ENCODE peak calls at places on chromosomes 5 and 9, in nine cellular contexts. R, W, B, I, V, X, A, J and D are unnamed samples.
A peak's percentile ranks its signal among the peaks of the same experiment; 100 is the strongest.

GRCh38 chr5:120083851-120084615 is 380.1 kb upstream of the PRR16 start:
- DNase-seq in R (peak; percentile 65), W (no peak), B (no peak), I (no peak), V (no peak), X (no peak), A (no peak), J (no peak), D (no peak)

GRCh38 chr5:1524799-1525623 is 1.3 kb upstream of the LPCAT1 start:
- DNase-seq in R (peak; percentile 8), W (peak; percentile 44), B (no peak), I (peak; percentile 67), V (no peak), X (no peak), A (no peak), J (peak; percentile 28), D (no peak)

GRCh38 chr5:142280066-142281011 is 44.5 kb downstream of the SPRY4 start:
- DNase-seq in R (no peak), W (no peak), B (no peak), I (peak; percentile 77), V (peak; percentile 84), X (no peak), A (no peak), J (no peak), D (no peak)

GRCh38 chr5:172109749-172110148 is 78.3 kb downstream of the STK10 start:
- DNase-seq in R (no peak), W (no peak), B (no peak), I (no peak), V (no peak), X (no peak), A (no peak), J (no peak), D (no peak)

GRCh38 chr9:124438091-124438490 is 12.2 kb upstream of the ADGRD2 start:
- DNase-seq in R (no peak), W (no peak), B (no peak), I (no peak), V (no peak), X (no peak), A (no peak), J (no peak), D (no peak)

GRCh38 chr9:25964239-25964638 is 286.0 kb upstream of the TUSC1 start:
- DNase-seq in R (peak; percentile 53), W (no peak), B (peak; percentile 59), I (no peak), V (peak; percentile 73), X (peak; percentile 47), A (peak; percentile 90), J (peak; percentile 33), D (no peak)

GRCh38 chr5:453725-454481 is 10.9 kb downstream of the EXOC3 start:
- DNase-seq in R (peak; percentile 4), W (no peak), B (no peak), I (no peak), V (no peak), X (no peak), A (no peak), J (no peak), D (no peak)

GRCh38 chr9:135085830-135086546 is 1.5 kb upstream of the OLFM1 start:
- DNase-seq in R (peak; percentile 95), W (peak; percentile 81), B (peak; percentile 40), I (peak; percentile 88), V (peak; percentile 92), X (peak; percentile 90), A (peak; percentile 71), J (peak; percentile 82), D (peak; percentile 93)

GRCh38 chr9:4600363-4600762 is 61.7 kb upstream of the PLPP6 start:
- DNase-seq in R (no peak), W (no peak), B (peak; percentile 46), I (no peak), V (no peak), X (no peak), A (no peak), J (no peak), D (no peak)

GRCh38 chr9:109320338-109320733 is 523 bp downstream of the EPB41L4B start:
- DNase-seq in R (no peak), W (no peak), B (peak; percentile 38), I (no peak), V (peak; percentile 68), X (no peak), A (peak; percentile 32), J (no peak), D (no peak)

GRCh38 chr9:127862075-127863011 is 7.9 kb upstream of the ENG start:
- DNase-seq in R (peak; percentile 93), W (no peak), B (peak; percentile 60), I (no peak), V (no peak), X (no peak), A (no peak), J (peak; percentile 71), D (no peak)

GRCh38 chr5:179119415-179120170 is 59.4 kb downstream of the ZNF354C start:
- DNase-seq in R (no peak), W (peak; percentile 42), B (no peak), I (peak; percentile 52), V (no peak), X (no peak), A (no peak), J (peak; percentile 23), D (peak; percentile 19)
- TF ChIP-seq CTCF in R (no peak), W (no peak), B (no peak), I (no peak), V (no peak), X (no peak), A (no peak), J (no peak), D (no peak)

DNA sequence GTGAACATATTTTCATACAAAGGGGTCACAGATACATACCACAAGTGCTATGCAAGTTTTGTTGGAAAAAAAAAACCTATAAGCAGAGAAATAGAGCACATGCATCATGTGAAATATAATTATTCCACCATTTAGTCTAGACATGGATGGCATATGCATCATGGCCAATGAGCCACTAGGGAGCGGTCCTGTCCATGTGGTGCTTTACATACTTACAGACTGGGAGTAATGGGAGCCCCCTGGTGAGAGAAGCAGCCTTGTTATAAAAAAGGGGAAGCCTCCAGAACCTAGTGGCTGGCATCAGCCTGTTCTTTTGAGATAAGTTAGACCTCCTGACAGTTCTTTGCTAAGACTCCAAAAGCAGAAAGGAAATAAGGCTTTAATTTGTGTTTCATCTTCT is 1524.1 kb downstream of the MAT2B start:
- DNase-seq in R (peak; percentile 71), W (no peak), B (peak; percentile 16), I (no peak), V (peak; percentile 73), X (no peak), A (no peak), J (no peak), D (no peak)
- TF ChIP-seq CTCF in R (peak; percentile 60), W (no peak), B (peak; percentile 20), I (peak; percentile 58), V (peak; percentile 57), X (peak; percentile 15), A (no peak), J (no peak), D (no peak)

GRCh38 chr5:23332650-23333251 is 174.7 kb upstream of the PRDM9 start:
- DNase-seq in R (no peak), W (no peak), B (no peak), I (no peak), V (peak; percentile 48), X (peak; percentile 40), A (peak; percentile 72), J (no peak), D (no peak)
- TF ChIP-seq CTCF in R (peak; percentile 54), W (no peak), B (no peak), I (peak; percentile 66), V (peak; percentile 64), X (peak; percentile 45), A (peak; percentile 83), J (no peak), D (no peak)

DNA sequence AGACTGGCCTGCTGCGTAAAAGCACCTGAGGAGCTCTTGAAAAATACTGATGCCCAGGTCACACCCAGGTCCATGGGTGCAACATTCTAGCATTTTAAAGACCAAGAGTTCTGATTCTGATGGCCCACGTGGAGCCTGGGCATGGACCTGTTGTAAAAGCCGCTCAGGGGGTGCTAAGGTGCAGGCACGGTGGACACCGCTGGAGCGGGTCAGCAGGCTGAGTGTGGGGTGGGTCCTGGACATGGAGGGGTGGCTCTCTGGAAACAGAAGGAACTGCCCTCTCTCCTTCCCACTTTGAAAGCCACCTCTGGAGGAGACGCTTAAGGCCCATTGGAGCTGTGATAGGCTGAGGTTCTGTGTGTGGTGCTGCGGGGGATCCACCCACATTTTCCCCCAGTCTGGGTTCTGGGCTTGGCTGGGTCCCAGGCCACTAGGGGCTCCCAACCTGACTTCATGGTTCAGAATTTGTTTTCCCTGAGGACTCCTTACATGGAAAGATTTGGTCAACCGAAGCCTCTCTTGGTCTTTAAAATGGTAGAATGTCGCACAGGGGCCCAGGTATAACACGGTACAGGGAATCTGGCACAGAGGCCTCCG is 16.6 kb downstream of the GPRIN1 start:
- DNase-seq in R (no peak), W (no peak), B (no peak), I (no peak), V (no peak), X (no peak), A (no peak), J (no peak), D (no peak)
- TF ChIP-seq CTCF in R (peak; percentile 32), W (no peak), B (no peak), I (no peak), V (no peak), X (no peak), A (no peak), J (no peak), D (no peak)

GRCh38 chr5:157575096-157575872 is at the start of gene ADAM19:
- DNase-seq in R (peak; percentile 69), W (no peak), B (peak; percentile 61), I (peak; percentile 78), V (peak; percentile 85), X (peak; percentile 51), A (peak; percentile 86), J (peak; percentile 29), D (peak; percentile 68)
- TF ChIP-seq CTCF in R (no peak), W (no peak), B (no peak), I (no peak), V (peak; percentile 32), X (no peak), A (peak; percentile 22), J (no peak), D (no peak)

DNA sequence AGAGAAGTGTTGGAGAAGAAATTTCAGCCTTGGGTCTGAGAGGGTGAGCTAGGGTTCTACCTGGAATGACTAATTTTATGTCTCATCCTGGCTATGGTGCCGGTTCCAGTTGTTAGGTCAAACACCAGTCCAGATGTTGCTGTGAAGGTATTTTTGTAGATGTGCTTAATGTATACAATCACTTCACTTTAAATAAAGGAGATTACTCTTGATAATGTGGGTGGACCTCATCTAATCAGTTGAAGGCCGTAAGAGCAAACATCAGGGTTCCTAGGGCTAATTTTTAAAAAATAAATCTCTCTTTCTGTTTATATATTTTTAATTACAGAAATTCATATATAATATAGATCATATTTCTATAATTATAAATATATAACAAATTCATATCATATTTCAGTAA is 90.5 kb upstream of the GDNF start:
- DNase-seq in R (no peak), W (no peak), B (no peak), I (no peak), V (no peak), X (no peak), A (no peak), J (no peak), D (no peak)
- TF ChIP-seq CTCF in R (no peak), W (no peak), B (no peak), I (no peak), V (no peak), X (no peak), A (no peak), J (no peak), D (no peak)

GRCh38 chr9:28853487-28853886 is 1280.2 kb upstream of the C9orf72 start:
- DNase-seq in R (peak; percentile 48), W (no peak), B (no peak), I (no peak), V (peak; percentile 7), X (no peak), A (no peak), J (no peak), D (no peak)
- TF ChIP-seq CTCF in R (no peak), W (no peak), B (no peak), I (no peak), V (no peak), X (no peak), A (peak; percentile 16), J (no peak), D (no peak)